ENCODE peak calls at places on chromosome 7, in five cellular contexts. One of them, this sample, is unnamed.
A peak's percentile ranks its signal among the peaks of the same experiment; 100 is the strongest.

GRCh38 chr7:115721293-115721920 is 309.2 kb downstream of the TFEC start:
- DNase-seq in Ammon's horn: no peak
- DNase-seq in body of pancreas: no peak
- DNase-seq in HT1080: no peak
- DNase-seq in NCI-H2081: peak; percentile 18
- DNase-seq in this sample: no peak

GRCh38 chr7:17816903-17817302 is 123.4 kb downstream of the SNX13 start:
- DNase-seq in Ammon's horn: no peak
- DNase-seq in body of pancreas: no peak
- DNase-seq in HT1080: no peak
- DNase-seq in NCI-H2081: no peak
- DNase-seq in this sample: no peak

GRCh38 chr7:120805636-120806388 is 52.1 kb downstream of the TSPAN12 start:
- DNase-seq in Ammon's horn: peak; percentile 69
- DNase-seq in body of pancreas: peak; percentile 67
- DNase-seq in HT1080: peak; percentile 43
- DNase-seq in NCI-H2081: peak; percentile 76
- DNase-seq in this sample: no peak

GRCh38 chr7:33243319-33243881 is 114.0 kb downstream of the BBS9 start:
- DNase-seq in Ammon's horn: peak; percentile 64
- DNase-seq in body of pancreas: no peak
- DNase-seq in HT1080: peak; percentile 14
- DNase-seq in NCI-H2081: peak; percentile 35
- DNase-seq in this sample: no peak

GRCh38 chr7:19899517-19899916 is 126.1 kb upstream of the TMEM196 start:
- DNase-seq in Ammon's horn: no peak
- DNase-seq in body of pancreas: no peak
- DNase-seq in HT1080: no peak
- DNase-seq in NCI-H2081: no peak
- DNase-seq in this sample: no peak

GRCh38 chr7:69937097-69937496 is 338.8 kb downstream of the AUTS2 start:
- DNase-seq in Ammon's horn: no peak
- DNase-seq in body of pancreas: no peak
- DNase-seq in HT1080: no peak
- DNase-seq in NCI-H2081: no peak
- DNase-seq in this sample: no peak

GRCh38 chr7:108226723-108227359 is 96.7 kb upstream of the LAMB4 start:
- DNase-seq in Ammon's horn: no peak
- DNase-seq in body of pancreas: no peak
- DNase-seq in HT1080: no peak
- DNase-seq in NCI-H2081: no peak
- DNase-seq in this sample: no peak

GRCh38 chr7:117793496-117793895 is 79.7 kb downstream of the CTTNBP2 start:
- DNase-seq in Ammon's horn: no peak
- DNase-seq in body of pancreas: no peak
- DNase-seq in HT1080: no peak
- DNase-seq in NCI-H2081: no peak
- DNase-seq in this sample: no peak

GRCh38 chr7:27207348-27207985 is 7.6 kb upstream of the HOXA13 start:
- DNase-seq in Ammon's horn: no peak
- DNase-seq in body of pancreas: no peak
- DNase-seq in HT1080: no peak
- DNase-seq in NCI-H2081: no peak
- DNase-seq in this sample: no peak

GRCh38 chr7:113412410-113412809 is 294.1 kb upstream of the SMIM30 start:
- DNase-seq in Ammon's horn: no peak
- DNase-seq in body of pancreas: no peak
- DNase-seq in HT1080: no peak
- DNase-seq in NCI-H2081: no peak
- DNase-seq in this sample: no peak

GRCh38 chr7:94382155-94382554 is 12.5 kb upstream of the COL1A2 start:
- DNase-seq in Ammon's horn: no peak
- DNase-seq in body of pancreas: no peak
- DNase-seq in HT1080: no peak
- DNase-seq in NCI-H2081: no peak
- DNase-seq in this sample: no peak

GRCh38 chr7:77855371-77856083 is 57.0 kb downstream of the PHTF2 start:
- DNase-seq in Ammon's horn: peak; percentile 53
- DNase-seq in body of pancreas: peak; percentile 26
- DNase-seq in HT1080: no peak
- DNase-seq in NCI-H2081: no peak
- DNase-seq in this sample: no peak

GRCh38 chr7:157309990-157310668 is 26.7 kb upstream of the DNAJB6 start:
- DNase-seq in Ammon's horn: peak; percentile 58
- DNase-seq in body of pancreas: no peak
- DNase-seq in HT1080: peak; percentile 98
- DNase-seq in NCI-H2081: no peak
- DNase-seq in this sample: no peak

GRCh38 chr7:48419401-48419800 is 248.1 kb downstream of the ABCA13 start:
- DNase-seq in Ammon's horn: no peak
- DNase-seq in body of pancreas: no peak
- DNase-seq in HT1080: no peak
- DNase-seq in NCI-H2081: no peak
- DNase-seq in this sample: no peak

GRCh38 chr7:144144426-144144825 is 21.4 kb downstream of the OR2A14 start:
- DNase-seq in Ammon's horn: no peak
- DNase-seq in body of pancreas: no peak
- DNase-seq in HT1080: no peak
- DNase-seq in NCI-H2081: no peak
- DNase-seq in this sample: no peak

GRCh38 chr7:93316730-93317129 is 84.6 kb downstream of the VPS50 start:
- DNase-seq in Ammon's horn: no peak
- DNase-seq in body of pancreas: no peak
- DNase-seq in HT1080: no peak
- DNase-seq in NCI-H2081: no peak
- DNase-seq in this sample: no peak